ENCODE peak calls at places on chromosomes 3 and 15, in seven cellular contexts. L, N, V, P, J, C and G are unnamed samples. For H3K36me3, the result is how much of the 10 kb centered on the place peaks cover.

GRCh38 chr3:98877132-98877531 is 24.4 kb downstream of the DCBLD2 start:
- DNase-seq in N (no peak), P (no peak), J (no peak), V (no peak), L (no peak), C (no peak), G (no peak)

GRCh38 chr3:176690470-176690869 is 506.8 kb downstream of the TBL1XR1 start:
- DNase-seq in V (no peak), N (no peak), P (no peak), C (no peak), J (no peak), L (no peak), G (peak)

GRCh38 chr3:127328391-127328790 is 40.5 kb upstream of the PRR20G start:
- DNase-seq in P (no peak), C (no peak), N (no peak), L (no peak), J (no peak), V (no peak), G (no peak)

GRCh38 chr3:115876860-115877646 is 253.7 kb downstream of the GAP43 start:
- DNase-seq in N (no peak), C (peak), V (no peak), J (no peak), L (no peak), P (no peak), G (no peak)

GRCh38 chr3:38118421-38119247 is 18.3 kb downstream of the ACAA1 start:
- DNase-seq in C (no peak), P (no peak), N (no peak), J (no peak), V (no peak), L (no peak), G (no peak)

GRCh38 chr3:82745544-82745943 is 984.1 kb upstream of the GBE1 start:
- DNase-seq in P (no peak), L (peak), V (no peak), C (no peak), J (no peak), N (no peak), G (no peak)

GRCh38 chr15:51737538-51738305 is at the start of gene LYSMD2:
- DNase-seq in N (peak), L (peak), C (peak), V (peak), J (peak), P (peak), G (peak)

GRCh38 chr15:99565281-99566156 is at the start of gene MEF2A:
- DNase-seq in N (peak), L (peak), J (peak), C (peak), V (peak), P (peak), G (peak)

GRCh38 chr15:78992416-78993256 is 47.8 kb upstream of the CTSH start:
- DNase-seq in N (no peak), C (no peak), L (no peak), J (no peak), P (no peak), V (no peak), G (no peak)

GRCh38 chr3:141940204-141940776 is 63.8 kb downstream of the ATP1B3 start:
- DNase-seq in N (peak), P (peak), V (peak), L (no peak), J (peak), C (peak), G (peak)

GRCh38 chr3:136209921-136210320 is 13.8 kb upstream of the MSL2 start:
- DNase-seq in C (peak), P (no peak), N (no peak), L (no peak), V (peak), J (peak), G (no peak)

GRCh38 chr3:194273396-194274310 is 77.5 kb downstream of the CPN2 start:
- DNase-seq in V (no peak), J (no peak), L (no peak), N (peak), P (no peak), C (no peak), G (no peak)

GRCh38 chr15:41561777-41562145 is 2.7 kb downstream of the TYRO3 start:
- DNase-seq in C (peak), N (no peak), L (no peak), V (peak), J (peak), P (peak), G (no peak)

GRCh38 chr3:46405301-46406079 is 1.4 kb downstream of the CCR5AS start:
- DNase-seq in J (peak), V (peak), C (no peak), P (no peak), N (no peak), L (no peak), G (peak)

GRCh38 chr15:96716100-96716499 is 385.6 kb downstream of the NR2F2 start:
- DNase-seq in J (no peak), N (no peak), P (no peak), V (no peak), C (no peak), L (no peak), G (no peak)

GRCh38 chr15:89197503-89197971 is 23.8 kb downstream of the RLBP1 start:
- DNase-seq in C (no peak), V (no peak), P (peak), L (no peak), N (no peak), J (no peak), G (peak)

GRCh38 chr3:125045194-125045593 is 10.6 kb downstream of the HEG1 start:
- DNase-seq in N (no peak), J (no peak), C (peak), P (no peak), V (peak), L (no peak), G (no peak)

GRCh38 chr3:14435175-14436011 is 33.0 kb downstream of the SLC6A6 start:
- DNase-seq in V (no peak), J (no peak), P (no peak), L (peak), C (peak), N (no peak), G (no peak)

GRCh38 chr15:59516655-59517461 is 78.9 kb downstream of the FAM81A start:
- DNase-seq in L (peak), P (no peak), C (no peak), V (no peak), J (no peak), N (no peak), G (no peak)

GRCh38 chr3:192194081-192194480 is 533.3 kb downstream of the FGF12 start:
- DNase-seq in V (no peak), L (no peak), P (peak), J (no peak), C (no peak), N (no peak), G (no peak)

GRCh38 chr3:108156312-108156853 is 65.6 kb upstream of the CD47 start:
- DNase-seq in L (no peak), V (no peak), P (no peak), J (no peak), N (no peak), C (no peak), G (no peak)

GRCh38 chr3:149388714-149389417 is 11.4 kb upstream of the TM4SF1 start:
- DNase-seq in J (no peak), P (no peak), N (no peak), C (no peak), V (no peak), L (no peak), G (no peak)

GRCh38 chr15:101100118-101100517 is 151.7 kb downstream of the CHSY1 start:
- DNase-seq in C (no peak), N (no peak), P (no peak), L (no peak), V (no peak), J (no peak), G (no peak)

GRCh38 chr3:124768812-124769211 is 38.6 kb downstream of the UMPS start:
- DNase-seq in L (peak), P (peak), N (peak), C (peak), J (no peak), V (no peak), G (peak)

GRCh38 chr3:30686799-30687198 is 80.4 kb downstream of the TGFBR2 start:
- DNase-seq in N (no peak), V (no peak), J (no peak), C (no peak), P (no peak), L (no peak), G (no peak)

GRCh38 chr3:30686176-30686575 is 79.8 kb downstream of the TGFBR2 start:
- DNase-seq in L (no peak), J (no peak), P (no peak), N (no peak), C (no peak), V (no peak), G (no peak)

GRCh38 chr3:30689202-30689641 is 82.8 kb downstream of the TGFBR2 start:
- DNase-seq in P (no peak), V (peak), L (no peak), J (peak), N (peak), C (peak), G (peak)

GRCh38 chr3:30688776-30689175 is 82.4 kb downstream of the TGFBR2 start:
- DNase-seq in P (no peak), J (peak), V (peak), C (no peak), L (no peak), N (no peak), G (no peak)

GRCh38 chr3:30687930-30688570 is 81.6 kb downstream of the TGFBR2 start:
- DNase-seq in C (no peak), V (no peak), L (no peak), N (no peak), J (no peak), P (no peak), G (no peak)
- H3K36me3 ChIP-seq in C (half or more), V (half or more), L (under half), N (half or more), J (under half), P (under half), G (under half)

GRCh38 chr3:161371441-161372320 is at the start of gene SPTSSB:
- DNase-seq in J (no peak), C (peak), P (peak), L (peak), N (peak), V (peak), G (peak)
- H2AFZ ChIP-seq in J (peak), C (peak), P (peak), L (peak), N (peak), V (peak), G (peak)

DNA sequence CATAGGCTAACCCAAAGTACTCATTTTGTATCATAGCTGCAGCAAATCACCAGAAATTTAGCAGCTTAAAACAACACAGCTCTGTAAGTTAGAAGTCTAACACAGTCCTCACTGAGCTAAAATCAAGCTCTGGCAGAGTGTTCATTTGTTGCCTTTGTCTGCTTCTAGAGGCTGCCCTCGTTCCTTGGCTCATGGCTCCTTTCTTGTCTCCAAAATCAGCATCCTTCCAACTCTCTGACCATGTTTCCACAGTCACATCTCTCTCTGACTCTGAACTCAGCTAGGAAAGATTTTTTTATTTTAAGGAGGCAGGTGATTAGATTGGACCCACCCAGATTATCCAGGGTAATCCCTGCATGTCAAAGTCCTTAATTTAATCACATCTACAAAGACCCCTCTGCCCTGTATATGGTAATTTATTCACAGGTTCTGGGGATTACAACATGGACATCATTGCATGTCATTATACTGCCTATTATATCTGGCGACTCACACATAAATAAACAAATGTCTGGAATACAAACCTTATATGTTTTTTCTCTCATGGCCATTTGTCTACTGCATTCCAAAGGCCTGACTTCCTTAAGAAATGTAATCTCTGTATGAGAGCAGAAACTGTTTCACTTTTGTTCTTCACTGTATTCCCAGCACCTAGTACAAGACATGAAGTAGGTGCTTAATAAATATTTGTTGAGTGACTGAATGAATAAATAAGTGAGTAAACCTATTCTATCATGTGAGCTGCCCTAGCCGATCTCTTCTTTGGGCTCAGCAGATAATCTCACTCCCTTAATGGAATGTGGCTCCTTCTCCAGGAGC is 15.1 kb upstream of the UACA start:
- DNase-seq in L (no peak), V (peak), N (no peak), J (peak), C (peak), P (no peak), G (peak)
- H3K4me3 ChIP-seq in L (no peak), V (no peak), N (no peak), J (peak), C (peak), P (no peak), G (no peak)

GRCh38 chr3:32743934-32744333 is 58.9 kb downstream of the CNOT10 start:
- DNase-seq in P (no peak), C (peak), L (no peak), N (no peak), J (peak), V (peak), G (peak)
- H3K36me3 ChIP-seq in P (under half), C (under half), L (under half), N (under half), J (under half), V (under half), G (under half)

GRCh38 chr3:183151716-183152385 is 10.7 kb downstream of the LAMP3 start:
- DNase-seq in L (no peak), C (no peak), J (no peak), N (no peak), V (no peak), P (no peak), G (no peak)
- H2AFZ ChIP-seq in L (no peak), C (no peak), J (no peak), N (no peak), V (no peak), P (no peak), G (no peak)

GRCh38 chr15:31301687-31301990 is 25.0 kb upstream of the KLF13 start:
- DNase-seq in L (no peak), J (no peak), P (no peak), V (no peak), N (no peak), C (no peak), G (no peak)
- H3K4me3 ChIP-seq in L (no peak), J (no peak), P (no peak), V (no peak), N (no peak), C (no peak), G (no peak)

GRCh38 chr3:128803307-128803706 is 76.1 kb upstream of the ACAD9 start:
- DNase-seq in C (no peak), V (no peak), L (no peak), P (no peak), N (no peak), J (no peak), G (no peak)
- H3K36me3 ChIP-seq in C (under half), V (half or more), L (under half), P (under half), N (half or more), J (under half), G (under half)

DNA sequence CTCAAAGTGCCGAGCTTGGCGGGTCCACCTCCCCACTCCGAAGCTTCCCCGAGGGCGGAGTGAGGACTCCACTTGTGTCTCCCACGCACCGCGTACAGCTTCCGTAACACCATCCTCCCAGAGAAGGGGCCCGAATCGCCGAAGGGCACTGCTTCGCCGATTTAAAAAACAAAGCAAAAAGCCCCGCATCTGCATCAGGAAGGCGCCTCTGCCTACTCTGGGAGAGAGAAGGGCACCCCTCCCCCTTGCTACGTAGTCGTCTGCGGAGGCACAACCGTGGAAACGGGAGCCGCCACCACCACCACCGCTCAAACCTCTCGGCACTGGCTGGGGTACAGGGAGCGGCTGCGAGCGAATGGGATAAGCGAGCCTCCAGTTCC is 492 bp downstream of the NCBP2 start:
- DNase-seq in L (peak), P (peak), N (no peak), V (no peak), C (peak), J (peak), G (peak)
- H2AFZ ChIP-seq in L (peak), P (peak), N (peak), V (peak), C (peak), J (peak), G (peak)